ENCODE peak calls at places on chromosome 17, in four cellular contexts. Y is K562, T is H1, L is WTC11. N is an unnamed sample.

GRCh38 chr17:58344047-58344790 is 7.8 kb downstream of the SUPT4H1 start:
- DNase-seq in T (no peak), L (no peak), Y (no peak), N (peak; percentile 98)

GRCh38 chr17:62818491-62818890 is 10.4 kb upstream of the MARCHF10 start:
- DNase-seq in Y (no peak), L (no peak), T (no peak), N (no peak)

GRCh38 chr17:33267279-33267790 is 25.8 kb downstream of the ASIC2 start:
- DNase-seq in Y (no peak), L (no peak), T (no peak), N (no peak)

GRCh38 chr17:76696763-76697701 is 13.7 kb downstream of the MXRA7 start:
- DNase-seq in L (no peak), T (no peak), Y (no peak), N (peak; percentile 40)

GRCh38 chr17:29357821-29358232 is 32.3 kb upstream of the TAOK1 start:
- DNase-seq in T (no peak), L (no peak), Y (no peak), N (peak; percentile 19)

GRCh38 chr17:59330314-59330942 is 1.0 kb upstream of the YPEL2 start:
- DNase-seq in Y (no peak), L (peak; percentile 19), T (no peak), N (no peak)

GRCh38 chr17:28485049-28485448 is 11.6 kb downstream of the SLC13A2 start:
- DNase-seq in L (no peak), Y (no peak), T (no peak), N (no peak)

GRCh38 chr17:81379523-81379942 is 15.7 kb upstream of the BAHCC1 start:
- DNase-seq in T (no peak), L (peak; percentile 19), Y (peak; percentile 53), N (no peak)

GRCh38 chr17:29592850-29593545 is at the start of gene ANKRD13B:
- DNase-seq in T (peak; percentile 85), L (peak; percentile 71), Y (peak; percentile 68), N (no peak)

GRCh38 chr17:72301887-72302286 is 181.1 kb downstream of the SOX9 start:
- DNase-seq in L (no peak), T (no peak), Y (no peak), N (no peak)

GRCh38 chr17:17757391-17757791 is 76.1 kb downstream of the RAI1 start:
- DNase-seq in T (no peak), Y (no peak), L (no peak), N (no peak)

GRCh38 chr17:8133398-8133797 is 9.5 kb upstream of the HES7 start:
- DNase-seq in Y (no peak), L (peak; percentile 64), T (peak; percentile 67), N (no peak)

GRCh38 chr17:19239544-19239943 is 2.4 kb downstream of the EPN2 start:
- DNase-seq in L (no peak), T (no peak), Y (no peak), N (no peak)

GRCh38 chr17:80891096-80892018 is 100.3 kb upstream of the CHMP6 start:
- DNase-seq in Y (peak; percentile 60), T (no peak), L (no peak), N (peak; percentile 56)

GRCh38 chr17:42310281-42311156 is 22.2 kb downstream of the STAT5A start:
- DNase-seq in Y (peak; percentile 54), T (no peak), L (peak; percentile 38), N (no peak)

GRCh38 chr17:81334419-81334896 is 39.4 kb upstream of the SLC38A10 start:
- DNase-seq in Y (no peak), T (no peak), L (no peak), N (no peak)

GRCh38 chr17:44970136-44970737 is 2.1 kb upstream of the C1QL1 start:
- DNase-seq in T (peak; percentile 81), L (peak; percentile 44), Y (no peak), N (no peak)

GRCh38 chr17:73142763-73143395 is 21.9 kb upstream of the SSTR2 start:
- DNase-seq in T (no peak), Y (no peak), L (no peak), N (no peak)

GRCh38 chr17:37802712-37803416 is 58.0 kb upstream of the HNF1B start:
- DNase-seq in L (no peak), Y (no peak), T (no peak), N (no peak)

GRCh38 chr17:9115446-9116265 is 94.3 kb downstream of the NTN1 start:
- DNase-seq in T (peak; percentile 85), Y (no peak), L (peak; percentile 79), N (no peak)

GRCh38 chr17:4785311-4786110 is 653 bp downstream of the VMO1 start:
- DNase-seq in L (no peak), Y (no peak), T (no peak), N (no peak)

GRCh38 chr17:19271751-19272357 is 34.7 kb downstream of the EPN2 start:
- DNase-seq in Y (no peak), L (no peak), T (no peak), N (no peak)

GRCh38 chr17:38815576-38816193 is 9.4 kb downstream of the CWC25 start:
- DNase-seq in T (no peak), Y (peak; percentile 39), L (no peak), N (no peak)

GRCh38 chr17:73068322-73069153 is 23.9 kb downstream of the SLC39A11 start:
- DNase-seq in L (no peak), T (no peak), Y (no peak), N (no peak)

GRCh38 chr17:14289162-14289561 is 11.7 kb upstream of the HS3ST3B1 start:
- DNase-seq in Y (no peak), T (no peak), L (no peak), N (no peak)

GRCh38 chr17:55263565-55264272 is 1.0 kb upstream of the HLF start:
- DNase-seq in Y (no peak), T (peak; percentile 51), L (peak; percentile 25), N (no peak)

GRCh38 chr17:80316431-80316830 is 55.8 kb downstream of the RNF213 start:
- DNase-seq in L (no peak), Y (no peak), T (no peak), N (no peak)

DNA sequence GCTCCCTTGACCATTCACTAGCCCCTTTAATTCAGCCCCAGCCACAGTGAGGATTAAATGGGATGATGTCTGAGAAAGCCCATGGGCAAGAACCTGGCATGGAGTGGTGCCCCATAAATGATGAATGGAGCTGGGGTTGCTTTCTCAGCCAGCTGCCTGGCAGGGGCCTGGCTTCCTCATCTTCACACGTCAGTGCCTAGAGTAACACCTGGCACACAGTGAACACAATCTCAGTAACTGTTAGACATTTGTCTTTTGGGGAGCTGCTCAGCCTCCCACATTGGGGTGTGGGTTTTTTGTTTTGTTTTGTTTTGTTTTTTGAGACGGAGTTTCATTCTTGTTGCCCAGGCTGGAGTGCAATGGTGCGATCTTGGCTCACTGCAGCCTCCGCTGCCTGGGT is 47.5 kb upstream of the MEOX1 start:
- DNase-seq in Y (no peak), T (no peak), L (no peak), N (no peak)
- TF ChIP-seq CREB1 in Y (no peak), T (no peak), L (no peak), N (no peak)

GRCh38 chr17:60381958-60382357 is 10.0 kb downstream of the USP32 start:
- DNase-seq in L (no peak), T (no peak), Y (no peak), N (no peak)
- TF ChIP-seq CREB1 in L (no peak), T (no peak), Y (no peak), N (no peak)

DNA sequence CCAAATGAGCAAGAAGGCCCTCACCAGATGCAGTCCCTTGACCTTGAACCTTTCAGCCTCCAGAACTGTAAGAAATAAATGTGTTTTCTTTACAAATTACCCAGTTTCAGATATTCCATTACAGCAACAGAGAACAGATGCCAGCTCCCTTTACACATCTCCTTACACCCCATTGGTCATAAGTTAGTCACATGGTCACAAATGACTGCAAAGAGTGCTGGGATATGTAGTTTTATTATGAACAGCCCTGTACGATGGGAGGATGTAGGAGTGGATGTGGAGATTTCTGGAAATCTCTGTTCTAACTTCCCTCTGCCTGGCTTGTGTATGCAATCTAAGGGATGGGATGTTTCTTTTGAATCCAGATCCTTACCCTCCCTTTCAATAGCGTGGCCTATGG is 13.3 kb upstream of the RPL38 start:
- DNase-seq in Y (peak; percentile 84), T (no peak), L (no peak), N (no peak)
- TF ChIP-seq CREB1 in Y (no peak), T (no peak), L (no peak), N (no peak)

GRCh38 chr17:48037924-48038323 is 327 bp upstream of the COPZ2 start:
- DNase-seq in Y (no peak), L (no peak), T (peak; percentile 59), N (no peak)

GRCh38 chr17:48036693-48037035 is 933 bp downstream of the COPZ2 start:
- DNase-seq in Y (no peak), T (no peak), L (no peak), N (no peak)

GRCh38 chr17:48031966-48032365 is 5.6 kb downstream of the COPZ2 start:
- DNase-seq in L (no peak), Y (no peak), T (no peak), N (no peak)

GRCh38 chr17:48038687-48039086 is 1.1 kb upstream of the COPZ2 start:
- DNase-seq in Y (no peak), L (no peak), T (no peak), N (no peak)

GRCh38 chr17:48037036-48037881 is at the start of gene COPZ2:
- DNase-seq in T (peak; percentile 73), Y (no peak), L (peak; percentile 55), N (no peak)
- TF ChIP-seq CREB1 in T (no peak), Y (no peak), L (no peak), N (no peak)

GRCh38 chr17:69117855-69118758 is 23.6 kb downstream of the ABCA6 start:
- DNase-seq in Y (no peak), L (no peak), T (no peak), N (peak; percentile 47)
- TF ChIP-seq CREB1 in Y (no peak), L (no peak), T (no peak), N (no peak)

GRCh38 chr17:36030949-36031348 is 13.2 kb upstream of the CCL23 start:
- DNase-seq in L (no peak), T (no peak), Y (no peak), N (no peak)

GRCh38 chr17:36034127-36034526 is 16.4 kb upstream of the CCL23 start:
- DNase-seq in Y (no peak), L (no peak), T (no peak), N (peak; percentile 62)

DNA sequence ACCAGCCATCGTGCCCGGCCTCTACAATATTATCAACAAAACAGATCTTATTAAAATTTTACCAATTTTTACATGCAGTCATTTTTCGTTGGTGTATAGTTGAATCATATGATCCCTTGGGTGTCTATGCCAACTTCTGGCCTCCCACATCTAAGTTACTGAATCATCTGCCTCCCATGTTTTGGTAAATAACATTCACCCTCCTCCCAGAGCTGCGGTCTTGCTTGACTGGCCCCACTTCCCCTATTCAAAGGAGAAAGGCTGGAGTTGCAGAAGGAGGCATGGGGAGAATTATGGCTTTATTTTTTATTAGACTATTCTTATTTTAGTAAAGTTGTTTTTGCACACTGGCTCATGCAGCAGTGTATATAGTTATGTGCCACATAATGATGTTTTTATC is 18.5 kb upstream of the CCL23 start:
- DNase-seq in L (no peak), Y (no peak), T (no peak), N (no peak)
- TF ChIP-seq CREB1 in L (no peak), Y (no peak), T (no peak), N (no peak)

GRCh38 chr17:40699880-40700279 is 3.7 kb downstream of the KRT24 start:
- DNase-seq in T (no peak), L (no peak), Y (no peak), N (no peak)

GRCh38 chr17:40694584-40694983 is 9.0 kb downstream of the KRT24 start:
- DNase-seq in T (no peak), Y (no peak), L (no peak), N (no peak)

GRCh38 chr17:40699359-40699758 is 4.2 kb downstream of the KRT24 start:
- DNase-seq in Y (no peak), T (no peak), L (no peak), N (no peak)

GRCh38 chr17:40695874-40696472 is 7.6 kb downstream of the KRT24 start:
- DNase-seq in T (no peak), L (no peak), Y (no peak), N (no peak)

GRCh38 chr17:40696651-40697072 is 6.9 kb downstream of the KRT24 start:
- DNase-seq in Y (no peak), L (no peak), T (no peak), N (no peak)
- TF ChIP-seq CREB1 in Y (no peak), L (no peak), T (no peak), N (no peak)